ENCODE peak calls at places on chromosome 17, in five cellular contexts. I, T, B, A and H are unnamed samples.

GRCh38 chr17:8789743-8790142 is 9.4 kb downstream of the MFSD6L start:
- DNase-seq in I (no peak), T (peak; percentile 7), B (no peak), A (no peak), H (no peak)

GRCh38 chr17:38420518-38420917 is 7.7 kb upstream of the ARHGAP23 start:
- DNase-seq in I (no peak), T (no peak), B (no peak), A (no peak), H (no peak)

GRCh38 chr17:1558401-1558800 is 4.2 kb downstream of the PITPNA start:
- DNase-seq in I (no peak), T (no peak), B (no peak), A (no peak), H (no peak)

GRCh38 chr17:64218066-64218465 is 45.0 kb downstream of the TEX2 start:
- DNase-seq in I (peak; percentile 27), T (no peak), B (no peak), A (no peak), H (no peak)

GRCh38 chr17:40323731-40324650 is 15.0 kb downstream of the RARA start:
- DNase-seq in I (no peak), T (no peak), B (peak; percentile 44), A (peak; percentile 73), H (peak; percentile 67)

GRCh38 chr17:29141484-29141835 is 38.7 kb downstream of the MYO18A start:
- DNase-seq in I (no peak), T (no peak), B (no peak), A (no peak), H (no peak)

GRCh38 chr17:45093444-45094110 is 32.5 kb downstream of the NMT1 start:
- DNase-seq in I (no peak), T (no peak), B (no peak), A (peak; percentile 73), H (no peak)

GRCh38 chr17:31687505-31688126 is 171.4 kb downstream of the COPRS start:
- DNase-seq in I (no peak), T (no peak), B (no peak), A (no peak), H (no peak)

GRCh38 chr17:4208228-4208627 is 55.6 kb downstream of the ANKFY1 start:
- DNase-seq in I (no peak), T (no peak), B (peak; percentile 28), A (no peak), H (no peak)

GRCh38 chr17:65914784-65915342 is 277.1 kb downstream of the CEP112 start:
- DNase-seq in I (peak; percentile 10), T (no peak), B (no peak), A (no peak), H (no peak)

GRCh38 chr17:39132192-39132600 is 19.2 kb downstream of the PLXDC1 start:
- DNase-seq in I (no peak), T (no peak), B (peak; percentile 86), A (peak; percentile 71), H (no peak)

GRCh38 chr17:80605326-80606066 is 60.9 kb downstream of the RPTOR start:
- DNase-seq in I (peak; percentile 46), T (no peak), B (peak; percentile 44), A (no peak), H (no peak)
- TF ChIP-seq POLR2A in I (no peak), T (no peak), B (no peak), A (no peak), H (no peak)

GRCh38 chr17:21039839-21040575 is 2.8 kb downstream of the USP22 start:
- DNase-seq in I (no peak), T (no peak), B (peak; percentile 56), A (peak; percentile 53), H (peak; percentile 74)

GRCh38 chr17:21041753-21042433 is 918 bp downstream of the USP22 start:
- DNase-seq in I (peak; percentile 39), T (peak; percentile 84), B (peak; percentile 61), A (peak; percentile 88), H (peak; percentile 82)

GRCh38 chr17:21043296-21044232 is 753 bp upstream of the USP22 start:
- DNase-seq in I (no peak), T (peak; percentile 97), B (peak; percentile 98), A (peak; percentile 98), H (peak; percentile 100)

GRCh38 chr17:21044971-21045370 is 2.2 kb upstream of the USP22 start:
- DNase-seq in I (no peak), T (no peak), B (no peak), A (no peak), H (no peak)

GRCh38 chr17:21042434-21043295 is at the start of gene USP22:
- DNase-seq in I (peak; percentile 81), T (no peak), B (no peak), A (no peak), H (peak; percentile 100)
- TF ChIP-seq POLR2A in I (no peak), T (peak; percentile 78), B (peak; percentile 86), A (peak; percentile 94), H (peak; percentile 79)

DNA sequence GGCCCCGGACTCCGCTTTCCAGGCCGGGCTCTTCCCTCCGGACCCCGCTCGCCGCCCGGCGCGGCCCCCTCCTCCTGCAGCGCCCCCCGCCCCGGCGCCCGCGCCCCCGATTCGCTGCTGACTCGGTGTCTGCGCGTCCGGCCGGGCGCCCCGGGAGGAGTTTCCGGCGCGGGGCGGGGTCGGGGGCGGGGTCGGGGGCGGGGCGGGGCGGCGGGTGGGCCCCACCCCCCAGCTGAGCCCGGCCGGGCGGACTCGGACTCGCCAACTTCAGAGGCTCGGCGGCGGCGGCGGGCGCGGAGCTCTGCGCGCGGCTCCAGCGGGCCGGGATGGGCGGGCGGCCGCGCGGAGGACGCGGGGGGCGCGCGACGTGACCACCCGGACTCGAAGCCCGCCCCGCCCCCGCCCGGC is at the start of gene METRNL:
- DNase-seq in I (peak; percentile 97), T (no peak), B (peak; percentile 50), A (peak; percentile 89), H (peak; percentile 75)
- TF ChIP-seq POLR2A in I (no peak), T (no peak), B (peak; percentile 94), A (no peak), H (no peak)

DNA sequence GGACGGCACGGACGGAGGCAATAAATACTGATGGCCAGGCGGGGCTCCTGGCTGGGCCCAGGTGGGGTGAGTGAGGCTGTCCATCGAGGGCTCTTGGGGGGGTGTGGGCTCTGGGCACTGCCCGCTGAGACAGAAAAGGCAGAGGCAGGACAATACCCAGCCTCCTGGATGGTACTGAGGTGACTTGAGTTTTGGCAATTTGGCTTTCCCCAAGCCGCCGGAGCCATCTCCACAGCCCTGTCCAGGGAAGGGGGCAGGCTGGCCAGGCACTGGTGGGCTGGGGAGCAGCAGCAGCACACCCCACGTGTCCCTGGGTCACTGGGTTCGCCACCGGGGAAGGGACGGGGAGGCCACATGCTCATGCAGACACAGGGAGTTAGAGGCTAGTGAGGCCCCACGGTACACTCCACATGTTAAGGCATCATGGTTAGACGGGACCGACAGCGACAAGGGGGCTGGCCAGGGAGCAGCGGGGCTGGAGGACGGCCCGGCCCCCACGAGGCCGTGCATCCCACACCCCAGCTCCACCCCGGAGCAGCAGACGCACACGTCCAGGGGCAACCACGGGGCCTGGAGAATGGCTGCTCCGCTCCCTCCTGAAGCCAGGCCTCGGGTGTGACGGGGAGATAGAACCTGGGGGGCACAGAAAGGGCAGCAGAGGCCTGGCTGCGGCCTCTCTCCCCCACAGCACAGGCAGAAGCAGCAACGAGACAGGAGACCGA is 3.0 kb downstream of the ARHGDIA start:
- DNase-seq in I (no peak), T (no peak), B (no peak), A (peak; percentile 58), H (no peak)
- TF ChIP-seq POLR2A in I (no peak), T (no peak), B (peak; percentile 40), A (no peak), H (no peak)

DNA sequence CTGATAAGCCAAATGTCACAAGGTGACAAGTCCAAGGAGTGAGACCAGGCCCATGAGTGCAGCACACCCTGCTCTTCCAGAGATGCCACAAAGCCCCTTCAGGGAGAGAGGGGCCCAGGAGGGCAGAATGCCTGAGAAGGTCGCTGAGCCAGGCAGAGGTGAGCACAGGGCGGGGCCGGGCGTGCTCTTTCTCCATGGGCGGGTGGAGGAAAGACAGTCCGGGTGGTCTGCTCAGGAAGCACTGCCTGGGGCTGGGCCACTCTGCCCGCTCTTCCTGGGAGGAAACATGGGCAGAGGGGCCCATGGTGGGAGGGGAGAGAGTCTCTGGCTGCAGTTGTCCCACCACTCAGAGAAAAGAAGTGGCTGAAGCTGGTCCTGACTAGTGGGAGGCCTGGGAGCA is 10.3 kb upstream of the SREBF1 start:
- DNase-seq in I (no peak), T (no peak), B (no peak), A (no peak), H (no peak)
- TF ChIP-seq POLR2A in I (no peak), T (no peak), B (no peak), A (no peak), H (no peak)